ENCODE peak calls at places on chromosomes 11 and 22, in nine cellular contexts. J is stimulated activated CD8-positive, alpha-beta memory T cell treated with anti-CD3 and anti-CD28 coated beads, Interleukin-15, amount 100 ng/mL, for 4 hours; V is Caki2; S is tibial artery; L is caudate nucleus; Q is KBM-7; Z is GM19239; B is EL; O is A172. W is an unnamed sample.

GRCh38 chr11:132839226-132839625 is 693.1 kb downstream of the OPCML start:
- DNase-seq in B (no peak), J (no peak), V (no peak), S (no peak), O (no peak), Z (no peak), Q (no peak), L (no peak), W (no peak)

GRCh38 chr11:112503410-112503809 is 242.8 kb upstream of the PLET1 start:
- DNase-seq in S (no peak), O (no peak), J (no peak), V (no peak), B (peak; percentile 48), Z (no peak), L (no peak), Q (no peak), W (no peak)

GRCh38 chr11:44066732-44067131 is 662 bp downstream of the ACCS start:
- DNase-seq in Q (peak; percentile 50), V (no peak), O (peak; percentile 66), J (no peak), Z (no peak), S (no peak), B (peak; percentile 72), L (no peak), W (peak; percentile 25)

GRCh38 chr11:35647535-35648092 is 15.0 kb upstream of the TRIM44 start:
- DNase-seq in S (no peak), J (no peak), Z (no peak), O (no peak), B (no peak), Q (no peak), L (no peak), V (no peak), W (no peak)

GRCh38 chr22:17920145-17920605 is 104.2 kb downstream of the MICAL3 start:
- DNase-seq in J (no peak), L (no peak), Z (no peak), S (no peak), V (no peak), B (no peak), O (no peak), Q (no peak), W (no peak)

GRCh38 chr11:133956650-133957633 is at the start of gene IGSF9B:
- DNase-seq in J (peak; percentile 79), Q (peak; percentile 87), L (peak; percentile 67), O (peak; percentile 48), Z (peak; percentile 99), B (peak; percentile 70), S (peak; percentile 93), V (peak; percentile 72), W (no peak)

GRCh38 chr11:575324-575995 is 810 bp upstream of the PHRF1 start:
- DNase-seq in S (no peak), B (no peak), Q (peak; percentile 52), O (no peak), V (peak; percentile 53), Z (peak; percentile 77), L (no peak), J (no peak), W (no peak)

GRCh38 chr22:39592104-39593060 is 21.8 kb downstream of the CACNA1I start:
- DNase-seq in L (no peak), O (peak; percentile 85), B (peak; percentile 93), V (peak; percentile 52), S (no peak), Z (no peak), Q (no peak), J (no peak), W (peak; percentile 36)

GRCh38 chr11:3164138-3164539 is 971 bp downstream of the OSBPL5 start:
- DNase-seq in O (no peak), S (peak; percentile 73), Z (no peak), V (no peak), Q (peak; percentile 28), L (no peak), J (no peak), B (peak; percentile 16), W (peak; percentile 10)

GRCh38 chr11:35115688-35116030 is 23.3 kb upstream of the CD44 start:
- DNase-seq in Z (no peak), B (no peak), Q (no peak), S (no peak), L (no peak), J (no peak), O (no peak), V (no peak), W (peak; percentile 29)

GRCh38 chr11:61903845-61904244 is 12.5 kb upstream of the FADS3 start:
- DNase-seq in L (no peak), O (no peak), Z (no peak), B (no peak), J (no peak), V (no peak), S (no peak), Q (no peak), W (no peak)

GRCh38 chr11:96200243-96200642 is 142.8 kb downstream of the MAML2 start:
- DNase-seq in L (no peak), O (peak; percentile 14), Q (no peak), V (peak; percentile 80), S (no peak), B (peak; percentile 87), J (no peak), Z (no peak), W (no peak)

GRCh38 chr22:50218996-50219727 is 18.4 kb downstream of the SELENOO start:
- DNase-seq in S (no peak), Q (peak; percentile 49), Z (no peak), V (peak; percentile 57), L (no peak), O (peak; percentile 57), J (no peak), B (peak; percentile 45), W (peak; percentile 58)